ENCODE peak calls at places on chromosomes 16 and 17, in eight cellular contexts. E, R, N, U, D, G, T and X are unnamed samples.

GRCh38 chr17:62652251-62653001 is 25.0 kb downstream of the MRC2 start:
- DNase-seq in R (peak), N (no peak), G (peak), U (no peak), D (peak), T (peak), E (peak), X (peak)

GRCh38 chr16:53415504-53415903 is 18.8 kb upstream of the RBL2 start:
- DNase-seq in G (no peak), R (no peak), T (no peak), N (no peak), D (no peak), U (no peak), E (no peak), X (no peak)

GRCh38 chr17:17495448-17496188 is 577 bp downstream of the RASD1 start:
- DNase-seq in T (peak), G (no peak), U (no peak), D (no peak), E (peak), R (peak), N (peak), X (no peak)

GRCh38 chr17:1275962-1276736 is 3.3 kb upstream of the TRARG1 start:
- DNase-seq in N (peak), R (peak), G (peak), E (peak), D (peak), U (peak), T (peak), X (peak)

GRCh38 chr17:82831818-82832200 is 8.0 kb downstream of the ZNF750 start:
- DNase-seq in E (no peak), R (no peak), G (no peak), D (no peak), T (no peak), U (no peak), N (no peak), X (no peak)

GRCh38 chr16:4377573-4378146 is 6.0 kb downstream of the VASN start:
- DNase-seq in N (no peak), E (peak), R (no peak), D (no peak), T (no peak), G (no peak), U (no peak), X (no peak)

GRCh38 chr16:88524274-88524972 is 45.8 kb upstream of the ZC3H18 start:
- DNase-seq in D (no peak), E (no peak), G (no peak), T (no peak), R (no peak), N (no peak), U (no peak), X (no peak)

GRCh38 chr16:25009822-25010221 is 5.3 kb downstream of the ARHGAP17 start:
- DNase-seq in N (no peak), U (no peak), T (peak), D (peak), G (no peak), E (no peak), R (no peak), X (no peak)

GRCh38 chr17:40910441-40910841 is 25.4 kb upstream of the KRT20 start:
- DNase-seq in R (peak), U (no peak), E (no peak), D (no peak), N (no peak), G (no peak), T (peak), X (no peak)

GRCh38 chr16:31700530-31701388 is 172.8 kb upstream of the ZNF267 start:
- DNase-seq in D (peak), R (peak), T (peak), G (peak), N (peak), U (peak), E (peak), X (peak)

GRCh38 chr16:1763521-1764511 is 7.5 kb downstream of the NME3 start:
- DNase-seq in E (no peak), T (no peak), U (no peak), N (no peak), R (no peak), D (no peak), G (no peak), X (no peak)

GRCh38 chr17:5283531-5284315 is 1.6 kb downstream of the RABEP1 start:
- DNase-seq in U (no peak), R (peak), D (no peak), T (peak), E (no peak), N (no peak), G (no peak), X (no peak)

GRCh38 chr17:17363638-17364337 is 60.6 kb downstream of the NT5M start:
- DNase-seq in R (no peak), T (no peak), N (peak), U (no peak), D (peak), G (no peak), E (no peak), X (no peak)

GRCh38 chr17:8681175-8681949 is 50.8 kb upstream of the MYH10 start:
- DNase-seq in R (peak), T (peak), E (no peak), G (peak), U (no peak), D (peak), N (peak), X (no peak)

GRCh38 chr17:39935896-39936295 is 8.4 kb downstream of the LRRC3C start:
- DNase-seq in R (no peak), U (no peak), N (no peak), G (no peak), D (no peak), T (no peak), E (no peak), X (no peak)

GRCh38 chr16:76614255-76614654 is 337.1 kb downstream of the CNTNAP4 start:
- DNase-seq in R (no peak), G (no peak), D (no peak), T (no peak), E (no peak), U (no peak), N (no peak), X (no peak)

GRCh38 chr17:34998205-34998604 is 17.9 kb downstream of the LIG3 start:
- DNase-seq in G (peak), T (peak), E (peak), N (peak), R (peak), D (peak), U (peak), X (peak)

GRCh38 chr16:63904182-63904581 is 1217.7 kb downstream of the CDH11 start:
- DNase-seq in U (no peak), N (no peak), E (no peak), T (no peak), D (no peak), R (no peak), G (no peak), X (no peak)

GRCh38 chr16:11224096-11224893 is 31.7 kb downstream of the SOCS1 start:
- DNase-seq in N (peak), G (no peak), E (no peak), U (peak), T (no peak), D (peak), R (no peak), X (no peak)

GRCh38 chr16:86673956-86674453 is 95.7 kb downstream of the FOXL1 start:
- DNase-seq in U (no peak), R (no peak), E (no peak), D (no peak), T (no peak), N (no peak), G (no peak), X (no peak)

GRCh38 chr16:19817122-19817521 is 67.5 kb downstream of the GPRC5B start:
- DNase-seq in R (no peak), U (no peak), T (no peak), N (no peak), E (no peak), G (no peak), D (no peak), X (no peak)

GRCh38 chr17:67221062-67221998 is 23.7 kb downstream of the HELZ start:
- DNase-seq in E (no peak), D (no peak), G (peak), T (peak), R (peak), U (no peak), N (no peak), X (no peak)

GRCh38 chr16:89402962-89403361 is 87.4 kb downstream of the ANKRD11 start:
- DNase-seq in E (no peak), G (no peak), T (no peak), D (no peak), R (no peak), U (no peak), N (no peak), X (peak)

GRCh38 chr16:87970206-87970605 is 19.0 kb downstream of the BANP start:
- DNase-seq in U (no peak), R (peak), D (no peak), E (no peak), T (no peak), G (peak), N (no peak), X (no peak)

GRCh38 chr16:85195884-85196816 is 83.9 kb upstream of the CIBAR2 start:
- DNase-seq in T (no peak), U (no peak), E (no peak), G (no peak), D (peak), R (peak), N (no peak), X (no peak)

GRCh38 chr17:72487731-72488325 is 367.0 kb downstream of the SOX9 start:
- DNase-seq in R (no peak), U (no peak), E (no peak), G (no peak), D (no peak), N (peak), T (no peak), X (no peak)

GRCh38 chr16:70735141-70735979 is 49.5 kb upstream of the MTSS2 start:
- DNase-seq in G (peak), R (peak), U (no peak), T (peak), D (no peak), E (no peak), N (peak), X (no peak)

GRCh38 chr16:84640145-84640544 is 8.2 kb upstream of the KLHL36 start:
- DNase-seq in D (no peak), T (no peak), E (no peak), U (no peak), N (no peak), G (no peak), R (no peak), X (no peak)

GRCh38 chr17:27471321-27472269 is 15.3 kb downstream of the KSR1 start:
- DNase-seq in N (no peak), R (no peak), E (no peak), U (peak), T (no peak), G (no peak), D (no peak), X (no peak)

GRCh38 chr17:31581022-31581483 is 189.6 kb downstream of the RAB11FIP4 start:
- DNase-seq in T (peak), N (peak), U (no peak), E (peak), R (peak), G (peak), D (peak), X (no peak)

GRCh38 chr16:30956601-30957455 is 726 bp upstream of the SETD1A start:
- DNase-seq in G (peak), R (peak), U (peak), T (peak), D (peak), E (peak), N (peak), X (peak)

GRCh38 chr17:57892820-57893595 is 43.2 kb upstream of the MRPS23 start:
- DNase-seq in U (no peak), T (peak), N (peak), E (peak), D (peak), G (peak), R (peak), X (no peak)